ENCODE peak calls at places on chromosomes 12 and 14, in ten cellular contexts. G is stomach, B is PC-3, M is OCI-LY7, J is AG04449, W is A549, T is endothelial cell, R is cardiac muscle cell, H is IMR-90, V is thoracic aorta. O is an unnamed sample.

GRCh38 chr14:20630340-20631022 is 11.0 kb downstream of the OR6S1 start:
- DNase-seq in G (no peak), B (peak; percentile 85), M (no peak), J (no peak), W (peak; percentile 49), T (peak; percentile 30), R (peak; percentile 40), H (peak; percentile 58), V (no peak), O (no peak)

GRCh38 chr14:73250781-73251500 is 13.6 kb downstream of the PAPLN start:
- DNase-seq in G (no peak), B (no peak), M (no peak), J (no peak), W (no peak), T (no peak), R (no peak), H (no peak), V (no peak), O (no peak)

GRCh38 chr12:56193025-56193578 is 3.8 kb upstream of the SMARCC2 start:
- DNase-seq in G (peak; percentile 85), B (peak; percentile 96), M (peak; percentile 94), J (peak; percentile 45), W (peak; percentile 79), T (peak; percentile 77), R (peak; percentile 90), H (peak; percentile 87), V (peak; percentile 63), O (peak; percentile 67)

GRCh38 chr12:132389526-132390286 is 60.3 kb upstream of the GALNT9 start:
- DNase-seq in G (no peak), B (no peak), M (no peak), J (no peak), W (no peak), T (no peak), R (no peak), H (no peak), V (no peak), O (no peak)

GRCh38 chr12:88334271-88334670 is 192.2 kb downstream of the TMTC3 start:
- DNase-seq in G (peak; percentile 26), B (peak; percentile 82), M (peak; percentile 26), J (no peak), W (no peak), T (no peak), R (no peak), H (peak; percentile 63), V (no peak), O (no peak)

GRCh38 chr14:21268612-21269251 is 510 bp downstream of the HNRNPC start:
- DNase-seq in G (peak; percentile 30), B (peak; percentile 43), M (peak; percentile 78), J (peak; percentile 14), W (no peak), T (peak; percentile 19), R (peak; percentile 62), H (peak; percentile 65), V (no peak), O (peak; percentile 36)

GRCh38 chr14:105746124-105746514 is 219.7 kb downstream of the TMEM121 start:
- DNase-seq in G (no peak), B (no peak), M (no peak), J (no peak), W (no peak), T (no peak), R (no peak), H (no peak), V (no peak), O (no peak)

GRCh38 chr14:50620341-50620740 is 47.8 kb downstream of the SAV1 start:
- DNase-seq in G (no peak), B (peak; percentile 47), M (no peak), J (no peak), W (no peak), T (no peak), R (no peak), H (peak; percentile 37), V (no peak), O (no peak)

GRCh38 chr14:35628989-35629388 is 95.0 kb downstream of the INSM2 start:
- DNase-seq in G (no peak), B (no peak), M (no peak), J (no peak), W (no peak), T (no peak), R (no peak), H (peak; percentile 3), V (no peak), O (no peak)

GRCh38 chr14:105419305-105420091 is at the start of gene MTA1:
- DNase-seq in G (peak; percentile 56), B (peak; percentile 37), M (peak; percentile 68), J (no peak), W (no peak), T (no peak), R (peak; percentile 75), H (peak; percentile 8), V (no peak), O (no peak)

DNA sequence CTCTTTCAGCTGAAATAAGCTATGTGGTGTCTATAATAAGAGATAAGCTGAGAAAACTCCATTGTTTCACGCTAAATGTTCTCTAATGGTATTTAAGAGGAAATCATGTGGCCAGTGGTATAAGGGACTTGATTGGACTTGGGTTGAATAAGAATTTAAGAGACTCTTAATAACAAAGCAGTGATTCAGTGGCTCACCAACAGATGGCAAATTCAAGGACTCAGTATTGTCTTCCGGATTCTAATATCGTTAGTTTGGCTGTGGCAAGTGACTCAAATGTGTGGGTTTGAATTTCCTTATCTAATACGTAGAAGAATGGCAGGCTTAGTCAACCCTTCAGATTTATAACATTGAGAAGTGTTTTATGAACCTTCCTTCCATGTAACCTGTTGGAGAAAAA is 49.1 kb upstream of the KCNH3 start:
- DNase-seq in G (no peak), B (peak; percentile 75), M (no peak), J (no peak), W (no peak), T (no peak), R (no peak), H (peak; percentile 92), V (no peak), O (no peak)
- TF ChIP-seq CTCF in G (no peak), B (peak; percentile 44), M (no peak), J (no peak), W (no peak), T (no peak), R (peak; percentile 33), H (peak; percentile 48), V (no peak), O (no peak)

GRCh38 chr12:124511259-124511985 is 56.0 kb downstream of the NCOR2 start:
- DNase-seq in G (no peak), B (no peak), M (no peak), J (no peak), W (no peak), T (no peak), R (no peak), H (no peak), V (no peak), O (no peak)

GRCh38 chr12:124508323-124509096 is 58.9 kb downstream of the NCOR2 start:
- DNase-seq in G (no peak), B (no peak), M (no peak), J (no peak), W (no peak), T (no peak), R (no peak), H (peak; percentile 27), V (no peak), O (no peak)

GRCh38 chr12:124509300-124509675 is 58.1 kb downstream of the NCOR2 start:
- DNase-seq in G (no peak), B (no peak), M (no peak), J (no peak), W (no peak), T (no peak), R (no peak), H (no peak), V (no peak), O (no peak)

GRCh38 chr12:124509676-124510300 is 57.6 kb downstream of the NCOR2 start:
- DNase-seq in G (peak; percentile 65), B (no peak), M (no peak), J (no peak), W (no peak), T (no peak), R (peak; percentile 94), H (peak; percentile 70), V (no peak), O (no peak)

GRCh38 chr12:124510301-124510970 is 57.0 kb downstream of the NCOR2 start:
- DNase-seq in G (peak; percentile 34), B (peak; percentile 22), M (no peak), J (no peak), W (no peak), T (no peak), R (no peak), H (no peak), V (no peak), O (no peak)
- TF ChIP-seq CTCF in G (no peak), B (peak; percentile 52), M (peak; percentile 57), J (no peak), W (no peak), T (no peak), R (peak; percentile 25), H (no peak), V (no peak), O (no peak)

DNA sequence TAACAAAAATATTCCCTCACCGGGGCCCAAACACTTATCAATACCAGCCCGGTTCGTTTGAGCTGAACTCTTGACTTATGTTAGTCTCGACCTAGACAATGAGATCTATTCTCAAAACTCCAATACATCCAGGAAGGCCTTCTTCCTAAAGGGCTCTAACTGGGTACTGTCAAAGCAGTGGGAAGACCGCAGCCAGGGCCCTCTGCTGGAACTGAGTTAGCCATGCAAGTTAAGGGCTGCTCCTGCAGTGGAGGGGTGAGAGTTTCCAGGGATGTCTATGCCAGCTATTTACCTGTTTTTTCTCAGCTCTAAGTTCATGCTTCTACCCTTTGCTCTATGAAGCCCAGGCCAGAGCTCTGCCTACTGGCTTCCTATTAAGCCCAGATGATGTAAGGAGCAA is 348.8 kb downstream of the GXYLT1 start:
- DNase-seq in G (no peak), B (peak; percentile 27), M (no peak), J (no peak), W (no peak), T (peak; percentile 17), R (peak; percentile 48), H (no peak), V (no peak), O (no peak)
- TF ChIP-seq CTCF in G (no peak), B (peak; percentile 47), M (peak; percentile 52), J (no peak), W (no peak), T (no peak), R (no peak), H (no peak), V (no peak), O (no peak)

GRCh38 chr12:62525306-62525705 is 58.7 kb downstream of the MON2 start:
- DNase-seq in G (no peak), B (no peak), M (no peak), J (no peak), W (no peak), T (no peak), R (no peak), H (no peak), V (no peak), O (no peak)

GRCh38 chr12:62519043-62519442 is 52.4 kb downstream of the MON2 start:
- DNase-seq in G (no peak), B (no peak), M (no peak), J (no peak), W (peak; percentile 21), T (no peak), R (no peak), H (no peak), V (no peak), O (no peak)

GRCh38 chr12:62523619-62524018 is 57.0 kb downstream of the MON2 start:
- DNase-seq in G (no peak), B (no peak), M (no peak), J (no peak), W (no peak), T (no peak), R (no peak), H (no peak), V (no peak), O (no peak)

GRCh38 chr12:62520361-62520760 is 53.7 kb downstream of the MON2 start:
- DNase-seq in G (no peak), B (no peak), M (no peak), J (no peak), W (no peak), T (no peak), R (no peak), H (no peak), V (no peak), O (no peak)

GRCh38 chr12:62522984-62523383 is 56.4 kb downstream of the MON2 start:
- DNase-seq in G (no peak), B (peak; percentile 18), M (no peak), J (no peak), W (no peak), T (no peak), R (peak; percentile 7), H (peak; percentile 15), V (no peak), O (no peak)
- TF ChIP-seq CTCF in G (no peak), B (peak; percentile 43), M (no peak), J (no peak), W (peak; percentile 47), T (no peak), R (peak; percentile 5), H (peak; percentile 18), V (no peak), O (peak; percentile 6)